ENCODE peak calls at places on chromosomes 12 and 14, in four cellular contexts. C is NCI-H1105; O is CD8-positive, alpha-beta T cell; V is CD4-positive, CD25-positive, alpha-beta regulatory T cell. S is an unnamed sample.

GRCh38 chr14:66143387-66144112 is 342.6 kb upstream of the CCDC196 start:
- DNase-seq in C (no peak), O (no peak), V (no peak), S (no peak)

GRCh38 chr14:96281486-96281885 is 25.5 kb downstream of the BDKRB1 start:
- DNase-seq in C (no peak), O (no peak), V (no peak), S (no peak)

GRCh38 chr14:76136476-76137160 is 15.1 kb upstream of the GPATCH2L start:
- DNase-seq in C (peak; percentile 63), O (no peak), V (no peak), S (no peak)

GRCh38 chr12:1594295-1595025 is at the start of gene FBXL14:
- DNase-seq in C (peak; percentile 82), O (peak; percentile 92), V (peak; percentile 93), S (no peak)

GRCh38 chr12:62673027-62673815 is 206.6 kb downstream of the MON2 start:
- DNase-seq in C (no peak), O (no peak), V (no peak), S (no peak)

GRCh38 chr12:2126676-2127406 is 74.1 kb downstream of the CACNA1C start:
- DNase-seq in C (no peak), O (no peak), V (no peak), S (no peak)

GRCh38 chr14:54026671-54027070 is 70.0 kb upstream of the BMP4 start:
- DNase-seq in C (no peak), O (no peak), V (no peak), S (no peak)

GRCh38 chr12:29320295-29321090 is 60.5 kb downstream of the ERGIC2 start:
- DNase-seq in C (no peak), O (no peak), V (no peak), S (no peak)

GRCh38 chr12:48681416-48681737 is 661 bp downstream of the KANSL2 start:
- DNase-seq in C (no peak), O (no peak), V (no peak), S (no peak)

GRCh38 chr12:70852416-70853150 is 68.0 kb downstream of the PTPRR start:
- DNase-seq in C (no peak), O (no peak), V (no peak), S (no peak)

GRCh38 chr14:73467377-73467776 is 9.0 kb upstream of the NUMB start:
- DNase-seq in C (no peak), O (no peak), V (peak; percentile 19), S (no peak)

GRCh38 chr14:33414041-33414440 is 475.4 kb downstream of the NPAS3 start:
- DNase-seq in C (no peak), O (no peak), V (no peak), S (no peak)

GRCh38 chr14:69133206-69134125 is 19.5 kb downstream of the DCAF5 start:
- DNase-seq in C (peak; percentile 45), O (no peak), V (no peak), S (no peak)

GRCh38 chr14:70061108-70061507 is 127.6 kb downstream of the SLC8A3 start:
- DNase-seq in C (no peak), O (no peak), V (no peak), S (no peak)

GRCh38 chr12:124453419-124454351 is 113.7 kb downstream of the NCOR2 start:
- DNase-seq in C (no peak), O (peak; percentile 92), V (peak; percentile 89), S (peak; percentile 39)

GRCh38 chr12:127599441-127599840 is 667.5 kb upstream of the TMEM132C start:
- DNase-seq in C (no peak), O (no peak), V (no peak), S (no peak)

GRCh38 chr12:46131729-46132128 is 137.1 kb downstream of the SLC38A1 start:
- DNase-seq in C (no peak), O (no peak), V (no peak), S (no peak)

GRCh38 chr12:115135800-115136211 is 451.8 kb upstream of the TBX3 start:
- DNase-seq in C (peak; percentile 93), O (no peak), V (no peak), S (peak; percentile 57)

GRCh38 chr14:68510201-68510600 is 282.7 kb downstream of the ZFP36L1 start:
- DNase-seq in C (no peak), O (no peak), V (no peak), S (no peak)

GRCh38 chr14:72711936-72712335 is 182.0 kb downstream of the DPF3 start:
- DNase-seq in C (no peak), O (no peak), V (no peak), S (no peak)

GRCh38 chr14:29016050-29016900 is 249.7 kb downstream of the FOXG1 start:
- DNase-seq in C (peak; percentile 10), O (no peak), V (peak; percentile 1), S (no peak)

GRCh38 chr12:22334696-22335290 is at the start of gene ST8SIA1:
- DNase-seq in C (peak; percentile 51), O (peak; percentile 64), V (peak; percentile 71), S (no peak)

GRCh38 chr12:51345681-51346080 is 798 bp downstream of the CELA1 start:
- DNase-seq in C (no peak), O (no peak), V (no peak), S (no peak)

GRCh38 chr14:86035882-86036281 is 505.9 kb downstream of the FLRT2 start:
- DNase-seq in C (no peak), O (no peak), V (peak; percentile 4), S (no peak)

GRCh38 chr14:78253986-78254385 is 83.8 kb downstream of the NRXN3 start:
- DNase-seq in C (no peak), O (no peak), V (no peak), S (no peak)

GRCh38 chr12:132783917-132784531 is 22.4 kb upstream of the ANKLE2 start:
- DNase-seq in C (no peak), O (no peak), V (no peak), S (no peak)

GRCh38 chr12:57517187-57517586 is 3.1 kb downstream of the DDIT3 start:
- DNase-seq in C (no peak), O (no peak), V (no peak), S (no peak)

GRCh38 chr12:6494968-6495367 is 1.1 kb downstream of the NCAPD2 start:
- DNase-seq in C (no peak), O (no peak), V (no peak), S (no peak)

S was measured in nucleus accumbens.